ENCODE peak calls at places on chromosomes 3 and 15, in six cellular contexts. R is HFFc6, C is fibroblast of the aortic adventitia, G is astrocyte of the spinal cord, O is fibroblast of lung, N is mesothelial cell of epicardium. I is an unnamed sample.
A peak's percentile ranks its signal among the peaks of the same experiment; 100 is the strongest.

GRCh38 chr15:85541744-85542143 is 161.3 kb downstream of the AKAP13 start:
- DNase-seq in R (no peak), C (no peak), G (no peak), O (peak; percentile 25), N (no peak), I (no peak)

GRCh38 chr15:78223396-78224023 is 10.9 kb downstream of the ACSBG1 start:
- DNase-seq in R (no peak), C (peak; percentile 34), G (no peak), O (no peak), N (no peak), I (no peak)

GRCh38 chr3:144466540-144466939 is 494.9 kb downstream of the DIPK2A start:
- DNase-seq in R (no peak), C (no peak), G (no peak), O (no peak), N (no peak), I (no peak)

GRCh38 chr3:67067251-67067650 is 69.1 kb downstream of the KBTBD8 start:
- DNase-seq in R (no peak), C (no peak), G (no peak), O (no peak), N (no peak), I (no peak)

GRCh38 chr3:49351521-49352011 is 6.6 kb downstream of the GPX1 start:
- DNase-seq in R (peak; percentile 89), C (peak; percentile 86), G (peak; percentile 83), O (peak; percentile 91), N (no peak), I (peak; percentile 70)

GRCh38 chr15:47027322-47027946 is 689.9 kb upstream of the SEMA6D start:
- DNase-seq in R (no peak), C (no peak), G (no peak), O (no peak), N (no peak), I (no peak)

GRCh38 chr3:138942271-138942670 is 4.7 kb downstream of the FOXL2 start:
- DNase-seq in R (no peak), C (no peak), G (no peak), O (no peak), N (no peak), I (no peak)

GRCh38 chr15:48177383-48177874 is 666 bp downstream of the MYEF2 start:
- DNase-seq in R (peak; percentile 39), C (peak; percentile 42), G (peak; percentile 80), O (peak; percentile 70), N (no peak), I (peak; percentile 83)

GRCh38 chr3:184656991-184657669 is 54.7 kb downstream of the MAGEF1 start:
- DNase-seq in R (peak; percentile 65), C (no peak), G (peak; percentile 54), O (peak; percentile 97), N (no peak), I (no peak)

GRCh38 chr3:189530822-189531221 is 100.4 kb upstream of the TP63 start:
- DNase-seq in R (no peak), C (peak; percentile 44), G (peak; percentile 90), O (peak; percentile 96), N (no peak), I (no peak)

GRCh38 chr15:33985287-33985686 is 17.0 kb downstream of the CHRM5 start:
- DNase-seq in R (peak; percentile 67), C (peak; percentile 84), G (peak; percentile 93), O (peak; percentile 97), N (no peak), I (no peak)

DNA sequence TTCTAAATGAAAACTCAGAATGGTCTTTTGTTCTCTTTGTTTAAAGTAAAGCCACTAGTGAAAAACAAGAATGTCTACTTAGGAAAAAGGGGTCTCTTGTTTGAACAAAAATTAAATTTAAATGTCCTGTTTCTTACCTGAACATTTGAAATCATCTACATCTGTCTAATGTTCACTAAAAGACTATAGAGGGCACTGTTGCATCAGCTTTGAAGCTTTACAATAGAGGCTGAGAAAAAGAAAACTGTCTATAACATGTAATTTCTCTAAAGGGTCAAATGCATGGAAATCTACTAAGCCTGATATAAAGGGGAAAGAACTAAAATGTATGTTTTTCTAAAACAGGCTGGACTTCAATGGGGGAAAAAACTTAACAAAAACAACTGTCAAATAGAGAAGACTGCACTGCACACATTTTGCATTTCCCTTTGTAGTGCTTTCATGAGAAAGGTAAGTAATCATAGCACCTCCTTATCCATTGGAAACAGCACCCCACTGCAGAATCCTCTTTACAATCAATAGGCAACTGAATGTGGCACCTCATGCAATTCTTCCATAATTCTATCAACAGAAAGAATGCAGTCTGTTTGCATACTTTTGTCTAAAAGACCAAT is 26.3 kb downstream of the DPH6 start:
- DNase-seq in R (peak; percentile 44), C (peak; percentile 81), G (peak; percentile 69), O (peak; percentile 47), N (no peak), I (peak; percentile 77)
- TF ChIP-seq CTCF in R (peak; percentile 85), C (peak; percentile 58), G (peak; percentile 40), O (peak; percentile 36), N (peak; percentile 58), I (peak; percentile 38)

GRCh38 chr3:62632510-62633294 is 242.5 kb downstream of the CADPS start:
- DNase-seq in R (no peak), C (no peak), G (no peak), O (no peak), N (no peak), I (no peak)
- TF ChIP-seq CTCF in R (peak; percentile 40), C (no peak), G (no peak), O (peak; percentile 24), N (no peak), I (no peak)

GRCh38 chr3:38020342-38020726 is 9.1 kb downstream of the PLCD1 start:
- DNase-seq in R (no peak), C (no peak), G (no peak), O (no peak), N (no peak), I (no peak)

GRCh38 chr3:38018296-38019266 is 10.9 kb downstream of the PLCD1 start:
- DNase-seq in R (no peak), C (no peak), G (no peak), O (no peak), N (no peak), I (no peak)

GRCh38 chr3:38017445-38018295 is 11.8 kb downstream of the PLCD1 start:
- DNase-seq in R (no peak), C (no peak), G (no peak), O (no peak), N (no peak), I (no peak)

GRCh38 chr3:38021196-38021595 is 8.2 kb downstream of the PLCD1 start:
- DNase-seq in R (no peak), C (no peak), G (no peak), O (no peak), N (no peak), I (no peak)

DNA sequence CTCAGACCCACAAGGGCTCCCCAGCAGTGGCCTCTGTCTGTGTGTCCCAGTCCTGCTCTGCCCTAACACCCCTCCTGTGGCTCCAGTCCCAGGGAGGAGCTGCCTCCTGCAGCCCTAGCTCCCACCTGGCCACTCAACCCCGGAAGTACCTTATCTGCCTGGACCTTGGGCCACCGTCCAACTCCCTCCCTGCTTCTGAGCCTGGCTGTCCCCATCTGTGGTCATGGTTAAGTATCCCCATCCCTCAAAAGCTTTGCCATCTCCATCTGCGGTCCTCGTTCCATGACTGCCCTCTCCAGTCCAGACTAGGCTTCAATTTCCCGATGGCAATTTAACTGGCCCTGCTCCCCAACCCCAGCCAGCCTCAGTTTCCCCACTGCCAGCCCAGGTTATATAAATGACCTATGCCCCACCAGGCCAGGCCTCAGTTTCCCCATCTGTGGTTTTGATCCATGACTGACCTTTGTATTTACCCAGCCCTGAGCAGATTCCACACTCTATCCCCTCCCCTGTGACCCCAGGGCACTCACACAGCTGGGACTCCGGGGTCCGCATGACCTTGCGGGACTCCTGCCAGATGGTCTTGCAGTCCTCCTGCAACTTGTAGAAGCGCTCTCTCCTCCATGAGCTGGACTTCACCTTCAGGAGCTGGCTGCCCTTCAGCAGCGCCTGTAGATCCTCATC is 9.6 kb downstream of the PLCD1 start:
- DNase-seq in R (no peak), C (no peak), G (no peak), O (no peak), N (no peak), I (no peak)
- TF ChIP-seq CTCF in R (no peak), C (no peak), G (no peak), O (no peak), N (no peak), I (no peak)

GRCh38 chr3:102741694-102742093 is 306.9 kb downstream of the ZPLD1 start:
- DNase-seq in R (no peak), C (no peak), G (no peak), O (no peak), N (no peak), I (no peak)

GRCh38 chr3:102737353-102737752 is 302.5 kb downstream of the ZPLD1 start:
- DNase-seq in R (no peak), C (no peak), G (no peak), O (no peak), N (no peak), I (no peak)

GRCh38 chr3:102736961-102737304 is 302.1 kb downstream of the ZPLD1 start:
- DNase-seq in R (no peak), C (no peak), G (no peak), O (no peak), N (no peak), I (no peak)

GRCh38 chr3:102736288-102736960 is 301.6 kb downstream of the ZPLD1 start:
- DNase-seq in R (no peak), C (no peak), G (no peak), O (no peak), N (no peak), I (no peak)

GRCh38 chr3:102741105-102741504 is 306.3 kb downstream of the ZPLD1 start:
- DNase-seq in R (no peak), C (no peak), G (no peak), O (no peak), N (no peak), I (no peak)
- TF ChIP-seq CTCF in R (no peak), C (no peak), G (no peak), O (no peak), N (no peak), I (no peak)

GRCh38 chr15:28885630-28886430 is at the start of gene APBA2:
- DNase-seq in R (no peak), C (peak; percentile 7), G (peak; percentile 37), O (peak; percentile 50), N (no peak), I (no peak)
- TF ChIP-seq CTCF in R (no peak), C (no peak), G (peak; percentile 18), O (no peak), N (no peak), I (no peak)

DNA sequence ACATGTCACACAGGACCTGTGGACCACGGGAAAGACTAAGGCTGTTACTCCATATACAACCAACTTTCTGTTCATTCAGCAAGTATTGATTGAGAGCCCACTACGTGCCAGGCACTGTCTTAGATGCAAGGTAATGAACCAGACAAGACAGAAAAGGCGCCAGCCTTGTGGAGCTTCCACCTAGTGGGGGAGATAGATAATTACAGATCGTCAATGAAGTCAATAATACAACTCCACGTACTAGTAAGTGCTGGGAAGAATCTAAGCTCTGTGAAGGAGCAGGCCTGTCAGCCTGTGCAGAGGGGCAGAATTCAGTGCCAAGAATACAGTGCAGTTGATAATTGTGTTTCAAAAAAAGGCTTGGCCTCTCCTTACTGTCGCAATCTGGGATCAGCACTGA is 186.4 kb downstream of the FEZF2 start:
- DNase-seq in R (no peak), C (peak; percentile 37), G (peak; percentile 31), O (no peak), N (no peak), I (peak; percentile 21)
- TF ChIP-seq CTCF in R (peak; percentile 71), C (peak; percentile 47), G (peak; percentile 45), O (peak; percentile 41), N (peak; percentile 49), I (peak; percentile 31)

I was measured in endothelial cell of umbilical vein.